ENCODE peak calls at places on chromosomes 6 and 20, in seven cellular contexts. U is fibroblast of lung, V is upper lobe of left lung, W is GM23338, K is GM12865, Z is pancreas, C is body of pancreas. B is an unnamed sample.

GRCh38 chr6:24918641-24919403 is 16.9 kb downstream of the RIPOR2 start:
- DNase-seq in K (peak; percentile 43), U (no peak), W (peak; percentile 34), C (no peak), V (no peak), Z (no peak), B (no peak)

GRCh38 chr6:21639316-21639715 is 45.8 kb downstream of the SOX4 start:
- DNase-seq in V (no peak), Z (no peak), K (no peak), C (no peak), W (no peak), U (no peak), B (no peak)

GRCh38 chr6:113402541-113402940 is 454.6 kb upstream of the MARCKS start:
- DNase-seq in C (peak; percentile 29), K (no peak), U (no peak), V (no peak), Z (no peak), W (no peak), B (no peak)

GRCh38 chr6:84428300-84428907 is 201.0 kb upstream of the CEP162 start:
- DNase-seq in W (peak; percentile 78), C (peak; percentile 19), Z (peak; percentile 32), K (peak; percentile 44), V (peak; percentile 31), U (peak; percentile 44), B (peak; percentile 62)

GRCh38 chr6:135358251-135358821 is 139.2 kb downstream of the AHI1 start:
- DNase-seq in Z (no peak), C (no peak), U (peak; percentile 96), W (no peak), V (no peak), K (no peak), B (peak; percentile 89)

GRCh38 chr6:138346302-138347195 is 31.2 kb upstream of the SMIM28 start:
- DNase-seq in U (peak; percentile 69), Z (no peak), K (no peak), W (peak; percentile 9), V (no peak), C (no peak), B (peak; percentile 34)

GRCh38 chr20:23456416-23456815 is 3.7 kb upstream of the CST11 start:
- DNase-seq in U (no peak), V (no peak), W (peak; percentile 7), Z (no peak), C (no peak), K (no peak), B (no peak)

GRCh38 chr20:23139524-23139923 is 53.4 kb upstream of the CD93 start:
- DNase-seq in C (peak; percentile 2), Z (no peak), W (no peak), V (no peak), K (no peak), U (no peak), B (no peak)

GRCh38 chr6:157990321-157991066 is 8.8 kb downstream of the SYNJ2 start:
- DNase-seq in Z (no peak), U (peak; percentile 33), K (peak; percentile 43), W (no peak), V (no peak), C (no peak), B (no peak)

GRCh38 chr6:161422710-161423109 is 148.8 kb upstream of the AGPAT4 start:
- DNase-seq in V (no peak), C (no peak), Z (no peak), W (no peak), K (no peak), U (peak; percentile 53), B (no peak)

DNA sequence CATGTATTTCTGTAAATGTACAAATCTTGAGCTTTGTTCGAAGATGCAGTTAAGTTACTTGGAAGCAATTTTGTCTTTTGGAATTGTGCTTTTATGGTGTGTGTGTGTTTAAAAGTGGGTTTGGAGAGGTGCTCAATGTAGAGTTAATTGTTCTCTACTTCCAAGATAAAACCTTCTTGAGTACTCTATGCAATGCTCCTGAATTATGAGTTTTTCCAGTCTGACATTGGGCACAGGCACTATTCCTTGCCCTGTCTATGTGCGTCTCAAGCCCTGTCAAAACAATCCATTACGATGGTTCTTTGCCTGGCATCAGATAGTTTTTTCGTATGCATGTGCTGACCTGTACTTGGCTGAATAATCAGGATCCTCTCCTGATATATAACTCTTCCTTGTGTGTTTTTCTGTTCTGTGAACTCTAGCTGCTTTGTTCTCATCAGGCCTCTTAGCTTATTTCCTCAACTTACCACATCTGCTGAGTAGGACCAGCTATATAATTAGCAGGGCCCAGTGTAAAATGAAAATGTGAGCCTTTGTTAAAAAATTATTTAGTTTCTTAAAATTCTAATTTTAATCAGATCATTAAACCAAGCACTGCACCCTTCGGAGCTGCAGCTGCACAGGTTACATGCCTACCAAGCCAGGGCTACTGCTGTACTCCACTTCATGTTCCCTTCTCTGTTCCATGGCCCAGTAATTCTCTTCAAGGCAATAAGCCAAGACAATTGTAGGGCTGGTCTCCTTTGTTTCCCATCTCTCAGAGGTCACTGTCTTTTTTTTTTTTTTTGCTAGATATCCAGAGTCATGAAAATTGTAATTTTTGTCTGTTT is 160.1 kb downstream of the ZFAND3 start:
- DNase-seq in C (no peak), K (no peak), Z (no peak), V (no peak), U (no peak), W (no peak), B (no peak)
- H3K4me3 ChIP-seq in C (no peak overlapping the region), K (no peak overlapping the region), Z (no peak overlapping the region), V (no peak overlapping the region), U (no peak overlapping the region), W (no peak overlapping the region), B (no peak overlapping the region)

GRCh38 chr20:33602826-33603590 is 59.1 kb upstream of the C20orf144 start:
- DNase-seq in C (no peak), U (peak; percentile 42), V (no peak), K (peak; percentile 40), Z (no peak), W (no peak), B (peak; percentile 11)

GRCh38 chr20:33604084-33604990 is 57.8 kb upstream of the C20orf144 start:
- DNase-seq in C (no peak), K (no peak), U (no peak), Z (no peak), V (no peak), W (no peak), B (no peak)

GRCh38 chr20:33601016-33601415 is 61.1 kb upstream of the C20orf144 start:
- DNase-seq in U (no peak), V (no peak), W (no peak), C (no peak), K (no peak), Z (no peak), B (no peak)

GRCh38 chr20:33601861-33602260 is 60.3 kb upstream of the C20orf144 start:
- DNase-seq in K (no peak), V (no peak), C (no peak), U (peak; percentile 16), W (no peak), Z (no peak), B (no peak)

GRCh38 chr20:33600414-33600813 is 61.7 kb upstream of the C20orf144 start:
- DNase-seq in V (no peak), K (no peak), Z (no peak), W (peak; percentile 40), U (no peak), C (no peak), B (no peak)
- TF ChIP-seq CTCF in V (no peak), K (no peak), Z (no peak), W (peak; percentile 42), U (no peak), C (no peak), B (no peak)

GRCh38 chr6:26232306-26232949 is 132.6 kb upstream of the BTN3A2 start:
- DNase-seq in W (no peak), C (no peak), K (no peak), U (no peak), V (no peak), Z (no peak), B (no peak)
- H3K4me3 ChIP-seq in W (peak overlapping the region; percentile 78), C (no peak overlapping the region), K (peak overlapping the region; percentile 66), U (no peak overlapping the region), V (peak overlapping the region; percentile 56), Z (no peak overlapping the region), B (peak overlapping the region; percentile 61)

DNA sequence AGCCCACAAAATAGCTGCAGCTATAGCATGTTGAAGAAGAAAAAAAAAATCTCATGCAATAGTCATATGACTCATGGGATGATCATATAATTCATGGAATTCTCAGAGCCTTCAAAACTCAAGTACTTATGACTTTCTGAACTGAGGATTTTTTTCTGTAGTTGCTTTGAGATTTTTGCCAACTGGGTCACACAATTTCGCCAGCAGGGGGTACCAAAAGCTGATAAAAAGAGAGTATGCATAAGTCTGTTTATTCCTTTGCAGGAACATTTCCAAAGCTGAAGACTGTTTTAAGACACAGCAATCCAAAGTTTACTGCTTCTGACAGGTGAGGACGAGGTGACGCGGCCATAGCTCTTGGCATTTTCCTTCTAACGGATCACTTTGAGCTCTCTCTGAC is 586.1 kb upstream of the CHD6 start:
- DNase-seq in C (peak; percentile 24), V (no peak), W (no peak), Z (peak; percentile 52), U (no peak), K (no peak), B (no peak)
- TF ChIP-seq CTCF in C (peak; percentile 60), V (no peak), W (no peak), Z (no peak), U (no peak), K (no peak), B (no peak)

GRCh38 chr6:31763617-31763940 is 1.1 kb downstream of the SAPCD1 start:
- DNase-seq in C (no peak), U (peak; percentile 59), V (no peak), K (no peak), W (peak; percentile 71), Z (no peak), B (peak; percentile 46)

GRCh38 chr6:31762356-31762755 is at the start of gene SAPCD1:
- DNase-seq in W (no peak), U (no peak), V (no peak), Z (no peak), K (no peak), C (no peak), B (no peak)

GRCh38 chr6:31764239-31764638 is 1.8 kb downstream of the SAPCD1 start:
- DNase-seq in K (no peak), C (no peak), V (no peak), W (no peak), U (no peak), Z (no peak), B (no peak)

GRCh38 chr6:31761343-31761742 is 1.1 kb upstream of the SAPCD1 start:
- DNase-seq in U (no peak), K (no peak), V (no peak), Z (no peak), C (no peak), W (no peak), B (no peak)

GRCh38 chr6:31762878-31763616 is 591 bp downstream of the SAPCD1 start:
- DNase-seq in K (no peak), V (no peak), W (no peak), U (no peak), C (no peak), Z (no peak), B (no peak)
- H3K4me3 ChIP-seq in K (no peak overlapping the region), V (no peak overlapping the region), W (no peak overlapping the region), U (no peak overlapping the region), C (no peak overlapping the region), Z (no peak overlapping the region), B (no peak overlapping the region)